ENCODE peak calls at places on chromosome 12, in ten cellular contexts. One of them, this sample, is unnamed.

GRCh38 chr12:65948320-65949008 is 124.2 kb downstream of the HMGA2 start:
- DNase-seq in amniotic epithelial cell: peak; percentile 93
- DNase-seq in activated CD4-positive, alpha-beta T cell treated with anti-CD3 and anti-CD28 coated beads, Interleukin-2, amount 50 U/mL, for 48 hours: no peak
- DNase-seq in CD8-positive, alpha-beta T cell: no peak
- DNase-seq in AG08396: peak; percentile 66
- DNase-seq in activated naive CD4-positive, alpha-beta T cell: no peak
- DNase-seq in T-helper 2 cell: no peak
- DNase-seq in NCI-H187 treated with DMSO at 0.1 percent for 48 hours: no peak
- DNase-seq in activated gamma-delta T cell treated with anti-CD3 and anti-CD28 coated beads, Interleukin-2, amount 50 U/mL, for 16 hours: no peak
- DNase-seq in GM12864: no peak
- DNase-seq in this sample: no peak

GRCh38 chr12:15118946-15119345 is 102.3 kb downstream of the RERG start:
- DNase-seq in amniotic epithelial cell: no peak
- DNase-seq in activated CD4-positive, alpha-beta T cell treated with anti-CD3 and anti-CD28 coated beads, Interleukin-2, amount 50 U/mL, for 48 hours: no peak
- DNase-seq in CD8-positive, alpha-beta T cell: no peak
- DNase-seq in AG08396: no peak
- DNase-seq in activated naive CD4-positive, alpha-beta T cell: no peak
- DNase-seq in T-helper 2 cell: no peak
- DNase-seq in NCI-H187 treated with DMSO at 0.1 percent for 48 hours: no peak
- DNase-seq in activated gamma-delta T cell treated with anti-CD3 and anti-CD28 coated beads, Interleukin-2, amount 50 U/mL, for 16 hours: no peak
- DNase-seq in GM12864: no peak
- DNase-seq in this sample: no peak

GRCh38 chr12:10783252-10783651 is 19.2 kb downstream of the TAS2R7 start:
- DNase-seq in amniotic epithelial cell: peak; percentile 2
- DNase-seq in activated CD4-positive, alpha-beta T cell treated with anti-CD3 and anti-CD28 coated beads, Interleukin-2, amount 50 U/mL, for 48 hours: no peak
- DNase-seq in CD8-positive, alpha-beta T cell: no peak
- DNase-seq in AG08396: no peak
- DNase-seq in activated naive CD4-positive, alpha-beta T cell: no peak
- DNase-seq in T-helper 2 cell: no peak
- DNase-seq in NCI-H187 treated with DMSO at 0.1 percent for 48 hours: no peak
- DNase-seq in activated gamma-delta T cell treated with anti-CD3 and anti-CD28 coated beads, Interleukin-2, amount 50 U/mL, for 16 hours: no peak
- DNase-seq in GM12864: no peak
- DNase-seq in this sample: no peak

GRCh38 chr12:94460594-94460959 is 910 bp upstream of the CEP83 start:
- DNase-seq in amniotic epithelial cell: no peak
- DNase-seq in activated CD4-positive, alpha-beta T cell treated with anti-CD3 and anti-CD28 coated beads, Interleukin-2, amount 50 U/mL, for 48 hours: no peak
- DNase-seq in CD8-positive, alpha-beta T cell: no peak
- DNase-seq in AG08396: no peak
- DNase-seq in activated naive CD4-positive, alpha-beta T cell: no peak
- DNase-seq in T-helper 2 cell: no peak
- DNase-seq in NCI-H187 treated with DMSO at 0.1 percent for 48 hours: no peak
- DNase-seq in activated gamma-delta T cell treated with anti-CD3 and anti-CD28 coated beads, Interleukin-2, amount 50 U/mL, for 16 hours: no peak
- DNase-seq in GM12864: no peak
- DNase-seq in this sample: no peak

GRCh38 chr12:57483466-57483865 is 3.8 kb upstream of the ARHGAP9 start:
- DNase-seq in amniotic epithelial cell: peak; percentile 73
- DNase-seq in activated CD4-positive, alpha-beta T cell treated with anti-CD3 and anti-CD28 coated beads, Interleukin-2, amount 50 U/mL, for 48 hours: no peak
- DNase-seq in CD8-positive, alpha-beta T cell: no peak
- DNase-seq in AG08396: peak; percentile 52
- DNase-seq in activated naive CD4-positive, alpha-beta T cell: no peak
- DNase-seq in T-helper 2 cell: no peak
- DNase-seq in NCI-H187 treated with DMSO at 0.1 percent for 48 hours: no peak
- DNase-seq in activated gamma-delta T cell treated with anti-CD3 and anti-CD28 coated beads, Interleukin-2, amount 50 U/mL, for 16 hours: no peak
- DNase-seq in GM12864: no peak
- DNase-seq in this sample: no peak

GRCh38 chr12:108806921-108807320 is 50.5 kb downstream of the SSH1 start:
- DNase-seq in amniotic epithelial cell: no peak
- DNase-seq in activated CD4-positive, alpha-beta T cell treated with anti-CD3 and anti-CD28 coated beads, Interleukin-2, amount 50 U/mL, for 48 hours: no peak
- DNase-seq in CD8-positive, alpha-beta T cell: no peak
- DNase-seq in AG08396: no peak
- DNase-seq in activated naive CD4-positive, alpha-beta T cell: no peak
- DNase-seq in T-helper 2 cell: no peak
- DNase-seq in NCI-H187 treated with DMSO at 0.1 percent for 48 hours: no peak
- DNase-seq in activated gamma-delta T cell treated with anti-CD3 and anti-CD28 coated beads, Interleukin-2, amount 50 U/mL, for 16 hours: no peak
- DNase-seq in GM12864: no peak
- DNase-seq in this sample: no peak

GRCh38 chr12:49059385-49060232 is 985 bp downstream of the KMT2D start:
- DNase-seq in amniotic epithelial cell: peak; percentile 16
- DNase-seq in activated CD4-positive, alpha-beta T cell treated with anti-CD3 and anti-CD28 coated beads, Interleukin-2, amount 50 U/mL, for 48 hours: peak; percentile 31
- DNase-seq in CD8-positive, alpha-beta T cell: peak; percentile 24
- DNase-seq in AG08396: peak; percentile 65
- DNase-seq in activated naive CD4-positive, alpha-beta T cell: no peak
- DNase-seq in T-helper 2 cell: peak; percentile 37
- DNase-seq in NCI-H187 treated with DMSO at 0.1 percent for 48 hours: no peak
- DNase-seq in activated gamma-delta T cell treated with anti-CD3 and anti-CD28 coated beads, Interleukin-2, amount 50 U/mL, for 16 hours: no peak
- DNase-seq in GM12864: no peak
- DNase-seq in this sample: no peak

GRCh38 chr12:105740337-105740736 is 398.4 kb downstream of the NUAK1 start:
- DNase-seq in amniotic epithelial cell: no peak
- DNase-seq in activated CD4-positive, alpha-beta T cell treated with anti-CD3 and anti-CD28 coated beads, Interleukin-2, amount 50 U/mL, for 48 hours: no peak
- DNase-seq in CD8-positive, alpha-beta T cell: no peak
- DNase-seq in AG08396: no peak
- DNase-seq in activated naive CD4-positive, alpha-beta T cell: no peak
- DNase-seq in T-helper 2 cell: no peak
- DNase-seq in NCI-H187 treated with DMSO at 0.1 percent for 48 hours: no peak
- DNase-seq in activated gamma-delta T cell treated with anti-CD3 and anti-CD28 coated beads, Interleukin-2, amount 50 U/mL, for 16 hours: no peak
- DNase-seq in GM12864: no peak
- DNase-seq in this sample: no peak

GRCh38 chr12:69405466-69405865 is 45.9 kb downstream of the YEATS4 start:
- DNase-seq in amniotic epithelial cell: peak; percentile 97
- DNase-seq in activated CD4-positive, alpha-beta T cell treated with anti-CD3 and anti-CD28 coated beads, Interleukin-2, amount 50 U/mL, for 48 hours: no peak
- DNase-seq in CD8-positive, alpha-beta T cell: no peak
- DNase-seq in AG08396: peak; percentile 69
- DNase-seq in activated naive CD4-positive, alpha-beta T cell: no peak
- DNase-seq in T-helper 2 cell: no peak
- DNase-seq in NCI-H187 treated with DMSO at 0.1 percent for 48 hours: no peak
- DNase-seq in activated gamma-delta T cell treated with anti-CD3 and anti-CD28 coated beads, Interleukin-2, amount 50 U/mL, for 16 hours: no peak
- DNase-seq in GM12864: no peak
- DNase-seq in this sample: no peak

GRCh38 chr12:53231859-53232640 is at the start of gene RARG:
- DNase-seq in amniotic epithelial cell: no peak
- DNase-seq in activated CD4-positive, alpha-beta T cell treated with anti-CD3 and anti-CD28 coated beads, Interleukin-2, amount 50 U/mL, for 48 hours: peak; percentile 80
- DNase-seq in CD8-positive, alpha-beta T cell: peak; percentile 62
- DNase-seq in AG08396: peak; percentile 90
- DNase-seq in activated naive CD4-positive, alpha-beta T cell: no peak
- DNase-seq in T-helper 2 cell: peak; percentile 65
- DNase-seq in NCI-H187 treated with DMSO at 0.1 percent for 48 hours: no peak
- DNase-seq in activated gamma-delta T cell treated with anti-CD3 and anti-CD28 coated beads, Interleukin-2, amount 50 U/mL, for 16 hours: peak; percentile 59
- DNase-seq in GM12864: no peak
- DNase-seq in this sample: no peak

GRCh38 chr12:27965411-27965810 is 7.1 kb downstream of the PTHLH start:
- DNase-seq in amniotic epithelial cell: no peak
- DNase-seq in activated CD4-positive, alpha-beta T cell treated with anti-CD3 and anti-CD28 coated beads, Interleukin-2, amount 50 U/mL, for 48 hours: no peak
- DNase-seq in CD8-positive, alpha-beta T cell: no peak
- DNase-seq in AG08396: peak; percentile 25
- DNase-seq in activated naive CD4-positive, alpha-beta T cell: no peak
- DNase-seq in T-helper 2 cell: no peak
- DNase-seq in NCI-H187 treated with DMSO at 0.1 percent for 48 hours: no peak
- DNase-seq in activated gamma-delta T cell treated with anti-CD3 and anti-CD28 coated beads, Interleukin-2, amount 50 U/mL, for 16 hours: no peak
- DNase-seq in GM12864: no peak
- DNase-seq in this sample: no peak